ENCODE peak calls at places on chromosomes 7 and 10, in seven cellular contexts. T, O, Y, C, R, V and B are unnamed samples.

GRCh38 chr7:88452648-88453047 is 146.0 kb upstream of the STEAP4 start:
- DNase-seq in O (no peak), T (peak), R (no peak), Y (no peak), C (no peak), V (no peak), B (no peak)

GRCh38 chr10:110421512-110422138 is 76.1 kb upstream of the DUSP5 start:
- DNase-seq in C (no peak), T (no peak), O (no peak), V (no peak), Y (no peak), R (no peak), B (no peak)

GRCh38 chr10:95276367-95277200 is 14.2 kb downstream of the PDLIM1 start:
- DNase-seq in C (peak), R (no peak), Y (no peak), T (no peak), O (no peak), V (no peak), B (no peak)

GRCh38 chr7:108000875-108001758 is 1.8 kb downstream of the LAMB1 start:
- DNase-seq in C (peak), Y (no peak), T (peak), O (peak), V (peak), R (no peak), B (peak)

GRCh38 chr7:130401101-130401500 is 20.8 kb downstream of the CPA1 start:
- DNase-seq in O (no peak), Y (no peak), V (no peak), R (no peak), T (no peak), C (no peak), B (no peak)

GRCh38 chr7:2967238-2967637 is 76.4 kb downstream of the CARD11 start:
- DNase-seq in V (no peak), Y (no peak), C (no peak), O (no peak), R (no peak), T (no peak), B (no peak)

GRCh38 chr7:159142730-159143129 is 1.9 kb downstream of the VIPR2 start:
- DNase-seq in O (peak), V (no peak), T (no peak), Y (no peak), R (no peak), C (no peak), B (no peak)

GRCh38 chr7:68963547-68963946 is 634.7 kb upstream of the AUTS2 start:
- DNase-seq in R (no peak), C (no peak), Y (no peak), O (no peak), V (no peak), T (no peak), B (no peak)

GRCh38 chr10:70323143-70323696 is 39.4 kb upstream of the NPFFR1 start:
- DNase-seq in V (no peak), Y (peak), O (no peak), T (no peak), R (no peak), C (no peak), B (no peak)

GRCh38 chr10:89662596-89662995 is 17.6 kb upstream of the PANK1 start:
- DNase-seq in O (no peak), R (no peak), C (no peak), T (no peak), V (no peak), Y (no peak), B (no peak)

GRCh38 chr10:69316313-69317059 is 38.2 kb downstream of the HK1 start:
- DNase-seq in V (no peak), R (no peak), T (no peak), O (no peak), C (no peak), Y (no peak), B (no peak)

GRCh38 chr10:100192350-100192749 is 6.5 kb upstream of the ERLIN1 start:
- DNase-seq in T (no peak), Y (no peak), R (no peak), V (no peak), O (no peak), C (no peak), B (no peak)

GRCh38 chr10:123993534-123994416 is 99.6 kb downstream of the CHST15 start:
- DNase-seq in C (no peak), V (no peak), T (no peak), R (no peak), Y (no peak), O (no peak), B (no peak)

GRCh38 chr10:35356725-35357092 is 20.4 kb downstream of the CCNY start:
- DNase-seq in O (no peak), R (peak), Y (no peak), C (no peak), V (no peak), T (no peak), B (no peak)

GRCh38 chr7:75842836-75843446 is 29.3 kb upstream of the CCL24 start:
- DNase-seq in V (peak), T (peak), R (peak), C (peak), O (no peak), Y (no peak), B (peak)

GRCh38 chr10:103417601-103418000 is 21.2 kb downstream of the PDCD11 start:
- DNase-seq in O (no peak), Y (no peak), V (no peak), T (no peak), C (no peak), R (no peak), B (no peak)

GRCh38 chr7:108138911-108139310 is 8.8 kb upstream of the LAMB4 start:
- DNase-seq in R (no peak), T (no peak), V (no peak), O (no peak), C (no peak), Y (no peak), B (no peak)

GRCh38 chr10:3774814-3775670 is 10.0 kb downstream of the KLF6 start:
- DNase-seq in V (no peak), T (no peak), C (peak), R (no peak), Y (no peak), O (peak), B (no peak)

GRCh38 chr7:132206594-132206993 is 369.7 kb downstream of the PLXNA4 start:
- DNase-seq in Y (no peak), T (no peak), R (no peak), C (no peak), O (no peak), V (no peak), B (no peak)